ENCODE peak calls at places on chromosomes 3 and 15, in five cellular contexts. One of them, this sample, is unnamed. For H4K20me1, the result is how much of the 10 kb centered on the place peaks cover.

GRCh38 chr3:194537732-194538247 is 51.0 kb upstream of the ATP13A3 start:
- DNase-seq in GM23338: no peak
- DNase-seq in MM.1S: no peak
- DNase-seq in HCT116: no peak
- DNase-seq in hepatocyte: no peak
- DNase-seq in this sample: peak

GRCh38 chr3:66469220-66469640 is 31.6 kb downstream of the LRIG1 start:
- DNase-seq in hepatocyte: no peak
- DNase-seq in HCT116: no peak
- DNase-seq in GM23338: no peak
- DNase-seq in MM.1S: peak
- DNase-seq in this sample: peak

GRCh38 chr15:85327820-85328219 is 52.6 kb upstream of the AKAP13 start:
- DNase-seq in MM.1S: no peak
- DNase-seq in HCT116: no peak
- DNase-seq in GM23338: no peak
- DNase-seq in hepatocyte: no peak
- DNase-seq in this sample: no peak

GRCh38 chr3:152444029-152444641 is 175.4 kb downstream of the MBNL1 start:
- DNase-seq in hepatocyte: peak
- DNase-seq in HCT116: peak
- DNase-seq in MM.1S: peak
- DNase-seq in GM23338: peak
- DNase-seq in this sample: peak

GRCh38 chr3:74434406-74434805 is 180.1 kb downstream of the CNTN3 start:
- DNase-seq in GM23338: no peak
- DNase-seq in HCT116: no peak
- DNase-seq in hepatocyte: no peak
- DNase-seq in MM.1S: no peak
- DNase-seq in this sample: no peak

GRCh38 chr3:175144368-175144767 is 285.2 kb downstream of the NAALADL2 start:
- DNase-seq in MM.1S: no peak
- DNase-seq in hepatocyte: no peak
- DNase-seq in HCT116: no peak
- DNase-seq in GM23338: no peak
- DNase-seq in this sample: no peak

GRCh38 chr15:57563416-57563815 is 28.3 kb upstream of the MYZAP start:
- DNase-seq in hepatocyte: no peak
- DNase-seq in MM.1S: no peak
- DNase-seq in GM23338: no peak
- DNase-seq in HCT116: no peak
- DNase-seq in this sample: no peak

GRCh38 chr15:56839099-56839498 is 79.3 kb upstream of the TCF12 start:
- DNase-seq in MM.1S: peak
- DNase-seq in HCT116: no peak
- DNase-seq in GM23338: no peak
- DNase-seq in hepatocyte: no peak
- DNase-seq in this sample: no peak

GRCh38 chr3:186519021-186519658 is 25.0 kb downstream of the CRYGS start:
- DNase-seq in GM23338: no peak
- DNase-seq in MM.1S: no peak
- DNase-seq in HCT116: no peak
- DNase-seq in hepatocyte: no peak
- DNase-seq in this sample: no peak

GRCh38 chr3:173066044-173066679 is 74.9 kb downstream of the SPATA16 start:
- DNase-seq in GM23338: no peak
- DNase-seq in HCT116: no peak
- DNase-seq in hepatocyte: peak
- DNase-seq in MM.1S: peak
- DNase-seq in this sample: peak
- TF ChIP-seq EZH2phosphoT487 in GM23338: no peak
- TF ChIP-seq EZH2phosphoT487 in HCT116: no peak
- TF ChIP-seq EZH2phosphoT487 in hepatocyte: no peak
- TF ChIP-seq EZH2phosphoT487 in MM.1S: no peak
- TF ChIP-seq EZH2phosphoT487 in this sample: no peak

DNA sequence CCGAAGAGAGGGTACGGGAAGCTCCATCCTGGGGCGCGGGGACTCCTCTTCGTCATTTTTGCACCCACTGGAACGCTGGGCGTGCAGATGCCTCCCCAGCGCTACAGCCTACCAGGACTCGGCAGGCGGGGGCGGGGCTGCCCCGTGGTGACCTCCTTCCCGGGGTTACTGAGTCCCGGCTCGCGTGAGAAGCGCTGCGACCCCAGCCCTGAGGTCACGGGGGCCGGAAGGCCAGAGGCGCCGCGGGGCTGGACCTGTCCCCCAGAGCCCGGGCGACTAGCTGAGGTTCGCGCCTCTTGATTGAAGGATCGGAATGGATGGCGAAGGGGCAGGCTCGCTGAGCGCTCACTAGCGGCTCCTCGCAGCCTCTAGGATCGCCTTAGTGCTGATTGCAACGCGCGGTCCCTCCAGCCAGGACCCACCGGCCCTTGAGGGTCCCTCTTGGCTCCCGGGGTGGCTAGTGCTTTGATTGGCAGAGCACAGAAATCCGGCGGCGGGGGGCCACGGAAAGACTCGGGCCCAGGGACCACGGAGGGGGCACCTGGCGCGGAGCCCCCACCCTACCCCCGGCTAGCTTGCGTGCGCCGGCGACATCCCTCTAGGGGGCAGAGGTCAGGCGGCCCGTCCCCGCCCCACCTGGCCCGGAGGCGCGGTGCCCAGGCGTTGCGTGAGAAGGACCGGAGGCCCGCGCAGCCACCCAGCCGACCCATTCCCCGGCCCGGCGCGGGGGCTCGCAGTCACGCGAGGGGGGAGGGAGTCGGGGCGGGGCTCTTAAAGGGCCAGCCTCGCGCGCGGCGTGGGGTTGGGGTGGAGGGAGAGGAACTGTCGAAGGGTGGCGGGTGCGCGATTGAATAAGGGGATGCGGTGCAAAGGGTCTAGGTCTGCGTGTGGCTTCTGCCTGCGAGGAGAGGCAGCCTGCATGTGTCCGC is 781 bp upstream of the CYP1A1 start:
- DNase-seq in HCT116: no peak
- DNase-seq in hepatocyte: peak
- DNase-seq in GM23338: peak
- DNase-seq in MM.1S: peak
- DNase-seq in this sample: peak
- TF ChIP-seq EZH2 in HCT116: no peak
- TF ChIP-seq EZH2 in hepatocyte: no peak
- TF ChIP-seq EZH2 in GM23338: no peak
- TF ChIP-seq EZH2 in MM.1S: no peak
- TF ChIP-seq EZH2 in this sample: peak

GRCh38 chr3:197952440-197952839 is 2.5 kb downstream of the RPL35A start:
- DNase-seq in MM.1S: no peak
- DNase-seq in hepatocyte: no peak
- DNase-seq in GM23338: no peak
- DNase-seq in HCT116: no peak
- DNase-seq in this sample: no peak
- H4K20me1 ChIP-seq in MM.1S: under half
- H4K20me1 ChIP-seq in hepatocyte: under half
- H4K20me1 ChIP-seq in GM23338: under half
- H4K20me1 ChIP-seq in HCT116: under half
- H4K20me1 ChIP-seq in this sample: under half

GRCh38 chr3:104510091-104510860 is 856.4 kb upstream of the ALCAM start:
- DNase-seq in HCT116: no peak
- DNase-seq in hepatocyte: no peak
- DNase-seq in GM23338: no peak
- DNase-seq in MM.1S: no peak
- DNase-seq in this sample: no peak
- TF ChIP-seq EZH2phosphoT487 in HCT116: no peak
- TF ChIP-seq EZH2phosphoT487 in hepatocyte: no peak
- TF ChIP-seq EZH2phosphoT487 in GM23338: no peak
- TF ChIP-seq EZH2phosphoT487 in MM.1S: no peak
- TF ChIP-seq EZH2phosphoT487 in this sample: no peak

GRCh38 chr3:38039101-38039898 is at the start of gene DLEC1:
- DNase-seq in hepatocyte: peak
- DNase-seq in HCT116: no peak
- DNase-seq in MM.1S: peak
- DNase-seq in GM23338: peak
- DNase-seq in this sample: no peak
- TF ChIP-seq EZH2 in hepatocyte: no peak
- TF ChIP-seq EZH2 in HCT116: no peak
- TF ChIP-seq EZH2 in MM.1S: no peak
- TF ChIP-seq EZH2 in GM23338: no peak
- TF ChIP-seq EZH2 in this sample: no peak

GRCh38 chr15:78875107-78875914 is 2.6 kb downstream of the MORF4L1 start:
- DNase-seq in hepatocyte: no peak
- DNase-seq in MM.1S: no peak
- DNase-seq in GM23338: no peak
- DNase-seq in HCT116: no peak
- DNase-seq in this sample: peak
- H4K20me1 ChIP-seq in hepatocyte: half or more
- H4K20me1 ChIP-seq in MM.1S: half or more
- H4K20me1 ChIP-seq in GM23338: half or more
- H4K20me1 ChIP-seq in HCT116: half or more
- H4K20me1 ChIP-seq in this sample: under half

DNA sequence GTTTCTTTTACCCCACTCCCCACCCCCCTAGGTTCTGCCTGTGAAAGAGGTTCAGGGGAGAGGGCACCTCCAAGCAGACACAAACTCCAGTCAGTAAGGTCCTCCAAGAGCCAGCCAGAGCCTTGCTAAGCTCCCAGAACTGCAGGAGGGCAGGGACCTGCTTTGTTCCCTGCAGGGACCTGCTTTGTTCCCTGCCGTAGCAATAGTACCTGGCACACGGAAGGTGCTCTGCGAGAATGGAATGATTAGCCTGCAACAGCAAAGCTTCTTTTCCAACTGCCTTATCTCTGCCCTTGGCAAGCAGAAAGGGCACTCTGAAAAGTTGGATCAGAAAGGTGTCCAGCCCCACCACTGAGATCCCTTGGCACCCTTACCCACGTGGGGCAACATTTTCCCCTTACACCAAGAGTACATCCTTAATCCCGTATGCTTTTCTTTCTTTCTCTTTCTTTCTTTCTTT is 1.4 kb downstream of the PAQR5 start:
- DNase-seq in HCT116: no peak
- DNase-seq in MM.1S: no peak
- DNase-seq in hepatocyte: no peak
- DNase-seq in GM23338: peak
- DNase-seq in this sample: no peak
- TF ChIP-seq EZH2phosphoT487 in HCT116: no peak
- TF ChIP-seq EZH2phosphoT487 in MM.1S: no peak
- TF ChIP-seq EZH2phosphoT487 in hepatocyte: no peak
- TF ChIP-seq EZH2phosphoT487 in GM23338: no peak
- TF ChIP-seq EZH2phosphoT487 in this sample: no peak

DNA sequence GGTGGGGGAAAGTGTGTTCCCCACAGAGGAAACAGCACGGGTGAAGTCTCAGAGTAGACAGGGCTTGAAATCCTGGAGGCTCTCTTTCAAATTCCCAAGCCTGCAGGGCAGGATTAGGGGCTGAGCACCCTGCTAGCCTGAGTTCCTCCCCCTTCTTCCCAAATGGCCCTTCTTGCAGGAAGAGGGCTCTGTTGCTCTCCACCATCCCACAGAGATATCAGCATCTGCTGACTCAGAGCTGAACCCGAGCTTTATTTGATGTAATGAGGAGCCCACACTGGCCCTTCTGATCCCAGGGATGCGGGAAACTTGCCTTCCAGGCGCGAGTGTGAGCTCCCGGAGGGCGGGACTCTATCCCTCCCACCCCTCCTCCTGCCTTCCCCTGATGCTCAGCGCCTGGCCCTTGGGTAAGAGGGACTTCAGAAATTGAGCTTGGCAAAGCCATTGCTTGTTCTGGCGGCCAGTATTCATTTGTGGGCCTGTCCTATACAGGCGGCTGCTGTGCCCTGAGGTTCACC is 1.4 kb upstream of the STRA6 start:
- DNase-seq in GM23338: peak
- DNase-seq in hepatocyte: peak
- DNase-seq in HCT116: no peak
- DNase-seq in MM.1S: no peak
- DNase-seq in this sample: peak
- TF ChIP-seq EZH2 in GM23338: no peak
- TF ChIP-seq EZH2 in hepatocyte: no peak
- TF ChIP-seq EZH2 in HCT116: no peak
- TF ChIP-seq EZH2 in MM.1S: no peak
- TF ChIP-seq EZH2 in this sample: no peak

GRCh38 chr3:197256836-197257444 is 41.5 kb downstream of the DLG1 start:
- DNase-seq in MM.1S: peak
- DNase-seq in hepatocyte: peak
- DNase-seq in HCT116: peak
- DNase-seq in GM23338: peak
- DNase-seq in this sample: peak
- H4K20me1 ChIP-seq in MM.1S: under half
- H4K20me1 ChIP-seq in hepatocyte: under half
- H4K20me1 ChIP-seq in HCT116: under half
- H4K20me1 ChIP-seq in GM23338: under half
- H4K20me1 ChIP-seq in this sample: under half

DNA sequence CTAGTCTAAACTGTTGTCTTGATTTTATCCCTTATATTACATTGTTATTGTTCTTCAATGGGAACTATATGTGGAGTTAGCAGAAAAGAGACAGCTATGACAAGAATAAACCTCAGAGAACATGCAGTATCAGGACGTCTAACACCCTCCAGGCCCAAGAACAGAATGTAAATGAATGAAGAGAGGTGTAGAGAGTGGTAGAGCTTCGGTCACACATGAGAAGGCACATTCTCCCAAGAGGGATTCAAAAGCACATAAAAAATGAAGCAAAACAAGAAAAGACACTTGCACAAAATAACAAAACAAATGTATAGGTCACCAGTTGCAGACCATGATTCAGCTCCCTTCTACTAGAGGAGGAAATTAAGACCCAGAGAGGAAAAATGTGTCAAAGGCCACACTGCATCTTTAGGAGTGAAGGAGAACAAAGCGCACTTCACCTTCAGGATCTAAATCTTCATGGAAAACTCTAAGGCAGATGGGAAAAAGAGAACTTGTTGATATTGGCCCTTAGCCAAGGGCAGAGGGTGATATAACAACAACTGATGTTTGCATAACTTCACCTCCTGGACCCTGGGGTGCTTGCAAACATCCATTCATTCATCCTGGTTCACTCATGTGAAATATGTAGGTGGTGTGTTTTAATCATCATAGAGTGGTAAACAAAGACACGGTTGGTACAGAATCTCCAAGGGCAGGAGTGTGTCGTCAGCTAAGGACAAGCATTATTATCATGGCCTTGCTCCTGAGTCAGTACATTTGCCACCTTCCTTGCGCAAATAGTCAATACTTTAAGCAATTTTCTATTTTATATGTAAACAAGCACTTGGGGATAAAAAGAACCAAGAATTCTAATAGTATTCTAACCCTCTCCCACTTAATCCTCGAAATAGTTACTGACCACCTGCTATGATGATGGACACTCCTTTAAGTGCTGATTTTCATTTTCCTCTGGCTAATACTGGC is 8.8 kb downstream of the NEK10 start:
- DNase-seq in MM.1S: no peak
- DNase-seq in hepatocyte: peak
- DNase-seq in GM23338: no peak
- DNase-seq in HCT116: no peak
- DNase-seq in this sample: peak
- TF ChIP-seq EZH2phosphoT487 in MM.1S: no peak
- TF ChIP-seq EZH2phosphoT487 in hepatocyte: no peak
- TF ChIP-seq EZH2phosphoT487 in GM23338: no peak
- TF ChIP-seq EZH2phosphoT487 in HCT116: no peak
- TF ChIP-seq EZH2phosphoT487 in this sample: no peak

This sample was measured in GM23248.